ENCODE peak calls at places on chromosome 12, in six cellular contexts. Y is foreskin fibroblast, N is tibial artery, O is NCI-H1694, U is foreskin melanocyte, K is T-cell. Z is an unnamed sample.

GRCh38 chr12:3805058-3805457 is 52.1 kb upstream of the CRACR2A start:
- DNase-seq in K (no peak), Y (no peak), U (no peak), N (no peak), O (no peak), Z (no peak)

GRCh38 chr12:127588224-127588623 is 678.7 kb upstream of the TMEM132C start:
- DNase-seq in U (no peak), O (no peak), Y (peak; percentile 92), N (peak; percentile 73), K (no peak), Z (no peak)

GRCh38 chr12:90729741-90730140 is 225.2 kb downstream of the CCER1 start:
- DNase-seq in Y (peak; percentile 38), O (no peak), N (no peak), U (no peak), K (no peak), Z (peak; percentile 28)

GRCh38 chr12:15688202-15688736 is 100.9 kb downstream of the EPS8 start:
- DNase-seq in N (peak; percentile 86), Y (no peak), O (no peak), U (peak; percentile 84), K (no peak), Z (peak; percentile 88)

GRCh38 chr12:32334384-32334783 is 65.0 kb upstream of the FGD4 start:
- DNase-seq in O (no peak), K (no peak), Y (no peak), U (no peak), N (no peak), Z (no peak)

GRCh38 chr12:76032043-76032981 is 736 bp upstream of the PHLDA1 start:
- DNase-seq in O (no peak), K (no peak), U (peak; percentile 60), N (peak; percentile 76), Y (no peak), Z (peak; percentile 48)

GRCh38 chr12:52307836-52308806 is 13.1 kb downstream of the KRT83 start:
- DNase-seq in U (no peak), K (no peak), Y (peak; percentile 16), O (no peak), N (peak; percentile 88), Z (no peak)

GRCh38 chr12:121784460-121784859 is 9.0 kb downstream of the RHOF start:
- DNase-seq in Y (peak; percentile 88), K (no peak), O (no peak), N (no peak), U (no peak), Z (peak; percentile 72)

GRCh38 chr12:109069307-109070231 is 17.2 kb downstream of the USP30 start:
- DNase-seq in N (no peak), U (no peak), K (no peak), Y (no peak), O (no peak), Z (no peak)

GRCh38 chr12:89493650-89494302 is 30.8 kb downstream of the GALNT4 start:
- DNase-seq in Y (no peak), K (no peak), O (no peak), U (no peak), N (no peak), Z (no peak)

GRCh38 chr12:120323772-120324171 is 3.8 kb downstream of the PLA2G1B start:
- DNase-seq in O (no peak), U (no peak), N (no peak), Y (no peak), K (no peak), Z (no peak)

GRCh38 chr12:122111070-122111750 is 32.7 kb downstream of the MLXIP start:
- DNase-seq in K (no peak), N (no peak), U (no peak), Y (no peak), O (no peak), Z (no peak)

GRCh38 chr12:50991296-50991695 is 34.9 kb downstream of the SLC11A2 start:
- DNase-seq in K (no peak), N (no peak), O (no peak), Y (no peak), U (no peak), Z (no peak)

GRCh38 chr12:107385518-107385917 is 292.2 kb upstream of the CRY1 start:
- DNase-seq in U (no peak), O (no peak), N (no peak), Y (no peak), K (no peak), Z (no peak)

GRCh38 chr12:50224026-50224692 is 57.0 kb upstream of the CERS5 start:
- DNase-seq in N (no peak), U (no peak), O (no peak), K (no peak), Y (no peak), Z (peak; percentile 77)

GRCh38 chr12:104478396-104479140 is 21.8 kb downstream of the CHST11 start:
- DNase-seq in U (no peak), N (no peak), Y (no peak), K (peak; percentile 28), O (no peak), Z (no peak)

GRCh38 chr12:130714091-130714590 is 2.0 kb downstream of the RIMBP2 start:
- DNase-seq in N (no peak), K (no peak), O (no peak), U (no peak), Y (no peak), Z (no peak)

Z was measured in H4.